ENCODE peak calls at places on chromosomes 1 and 21, in six cellular contexts. S is GM23248, H is astrocyte of the spinal cord, P is lower leg skin, J is GM06990, K is AG04450. O is an unnamed sample.

GRCh38 chr1:223761416-223761815 is 49.1 kb downstream of the CAPN2 start:
- DNase-seq in P (peak; percentile 15), S (no peak), J (no peak), H (no peak), K (no peak), O (no peak)

GRCh38 chr1:154453155-154453554 is 48.0 kb downstream of the IL6R start:
- DNase-seq in K (no peak), H (no peak), P (no peak), S (peak; percentile 62), J (no peak), O (no peak)

GRCh38 chr1:183873642-183874041 is 68.7 kb downstream of the RGL1 start:
- DNase-seq in S (no peak), H (no peak), J (peak; percentile 15), K (no peak), P (no peak), O (no peak)

GRCh38 chr1:32521165-32521564 is 18.1 kb upstream of the ZBTB8A start:
- DNase-seq in S (no peak), H (no peak), J (peak; percentile 32), P (no peak), K (no peak), O (no peak)

GRCh38 chr1:61569212-61569621 is 155.7 kb downstream of the TM2D1 start:
- DNase-seq in P (no peak), K (no peak), H (no peak), J (no peak), S (no peak), O (no peak)

GRCh38 chr1:181318858-181319235 is 164.5 kb upstream of the CACNA1E start:
- DNase-seq in J (no peak), S (peak; percentile 70), H (no peak), K (no peak), P (no peak), O (no peak)

GRCh38 chr1:8800416-8800815 is 17.0 kb downstream of the RERE start:
- DNase-seq in S (no peak), H (no peak), P (peak; percentile 20), K (no peak), J (no peak), O (no peak)

GRCh38 chr1:20123696-20124450 is 4.5 kb upstream of the PLA2G2D start:
- DNase-seq in K (no peak), P (no peak), H (peak; percentile 27), J (no peak), S (no peak), O (no peak)

GRCh38 chr1:180816132-180816531 is 96.6 kb upstream of the KIAA1614 start:
- DNase-seq in S (no peak), K (no peak), J (no peak), H (no peak), P (no peak), O (no peak)

GRCh38 chr1:248618878-248619277 is 16.0 kb downstream of the OR2T11 start:
- DNase-seq in P (no peak), S (peak; percentile 76), J (no peak), K (no peak), H (no peak), O (peak; percentile 4)

GRCh38 chr21:38598413-38598812 is 100.1 kb upstream of the ERG start:
- DNase-seq in P (no peak), S (no peak), J (no peak), H (no peak), K (no peak), O (no peak)

GRCh38 chr1:26044414-26044813 is 1.5 kb downstream of the SLC30A2 start:
- DNase-seq in P (no peak), H (no peak), S (no peak), K (no peak), J (no peak), O (no peak)

GRCh38 chr1:246176126-246177024 is 330.7 kb downstream of the SMYD3 start:
- DNase-seq in P (no peak), S (no peak), H (no peak), J (no peak), K (peak; percentile 8), O (no peak)

GRCh38 chr1:22487781-22488180 is 36.1 kb downstream of the ZBTB40 start:
- DNase-seq in S (no peak), P (no peak), K (no peak), J (no peak), H (no peak), O (no peak)

GRCh38 chr1:110673197-110673701 is 1.5 kb downstream of the KCNA3 start:
- DNase-seq in S (no peak), J (peak; percentile 22), H (no peak), P (no peak), K (no peak), O (no peak)

GRCh38 chr1:29121951-29122661 is 1.6 kb downstream of the TMEM200B start:
- DNase-seq in P (peak; percentile 89), H (peak; percentile 64), S (peak; percentile 59), K (no peak), J (no peak), O (no peak)

GRCh38 chr1:29120955-29121485 is 2.7 kb downstream of the TMEM200B start:
- DNase-seq in K (no peak), J (peak; percentile 69), P (no peak), S (peak; percentile 80), H (peak; percentile 38), O (no peak)

GRCh38 chr1:29122662-29122986 is 1.1 kb downstream of the TMEM200B start:
- DNase-seq in P (peak; percentile 95), J (no peak), K (peak; percentile 43), S (peak; percentile 96), H (peak; percentile 83), O (peak; percentile 57)

GRCh38 chr1:29120367-29120766 is 3.3 kb downstream of the TMEM200B start:
- DNase-seq in P (no peak), S (no peak), H (no peak), K (no peak), J (no peak), O (no peak)

GRCh38 chr1:29121516-29121937 is 2.2 kb downstream of the TMEM200B start:
- DNase-seq in P (no peak), K (no peak), S (peak; percentile 46), H (peak; percentile 6), J (no peak), O (no peak)
- H3K4me3 ChIP-seq in P (peak overlapping the region; percentile 48), K (peak overlapping the region; percentile 68), S (peak overlapping the region; percentile 74), H (peak overlapping the region; percentile 63), J (no peak overlapping the region), O (peak overlapping the region; percentile 83)

GRCh38 chr1:239717097-239718051 is 331.0 kb downstream of the CHRM3 start:
- DNase-seq in J (no peak), P (no peak), H (no peak), K (no peak), S (no peak), O (no peak)
- H3K4me3 ChIP-seq in J (no peak overlapping the region), P (no peak overlapping the region), H (no peak overlapping the region), K (no peak overlapping the region), S (no peak overlapping the region), O (no peak overlapping the region)

GRCh38 chr1:170929412-170929834 is 5.9 kb upstream of the MROH9 start:
- DNase-seq in K (no peak), P (no peak), J (no peak), H (no peak), S (peak; percentile 76), O (peak; percentile 35)

GRCh38 chr1:170929835-170930554 is 5.3 kb upstream of the MROH9 start:
- DNase-seq in K (peak; percentile 33), P (no peak), S (peak; percentile 82), J (peak; percentile 6), H (peak; percentile 66), O (peak; percentile 45)

GRCh38 chr1:170931650-170932049 is 3.7 kb upstream of the MROH9 start:
- DNase-seq in S (no peak), P (no peak), J (no peak), K (no peak), H (no peak), O (no peak)

GRCh38 chr1:170935231-170935630 is at the start of gene MROH9:
- DNase-seq in K (no peak), S (no peak), H (no peak), J (no peak), P (no peak), O (no peak)

GRCh38 chr1:170932236-170932635 is 3.1 kb upstream of the MROH9 start:
- DNase-seq in H (no peak), S (no peak), J (peak; percentile 26), P (no peak), K (no peak), O (no peak)
- H3K4me3 ChIP-seq in H (no peak overlapping the region), S (no peak overlapping the region), J (no peak overlapping the region), P (no peak overlapping the region), K (no peak overlapping the region), O (no peak overlapping the region)

DNA sequence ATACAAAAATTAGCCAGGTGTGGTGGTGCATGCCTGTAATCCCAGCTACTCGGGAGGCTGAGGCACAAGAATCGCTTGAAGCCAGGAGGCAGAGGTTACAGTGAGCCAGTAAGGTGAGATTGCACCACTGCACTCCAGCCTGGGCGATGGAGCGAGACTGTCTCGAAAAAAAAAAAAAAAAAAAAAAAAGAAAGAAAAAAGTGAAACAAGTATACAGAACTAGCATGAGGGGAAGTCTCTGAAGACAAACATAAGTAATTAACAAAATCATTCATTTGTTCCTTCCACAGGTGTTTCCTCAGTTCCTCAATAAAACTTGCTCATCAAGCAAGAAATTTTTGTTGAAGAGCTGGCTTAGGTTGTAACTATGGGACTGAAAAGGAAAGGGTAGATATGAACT is 52.2 kb upstream of the CNN3 start:
- DNase-seq in J (no peak), P (no peak), S (no peak), H (no peak), K (no peak), O (no peak)
- H3K4me3 ChIP-seq in J (no peak overlapping the region), P (no peak overlapping the region), S (no peak overlapping the region), H (no peak overlapping the region), K (no peak overlapping the region), O (no peak overlapping the region)

GRCh38 chr1:225577243-225577642 is 75.7 kb downstream of the ENAH start:
- DNase-seq in P (no peak), H (no peak), K (peak; percentile 6), J (no peak), S (no peak), O (no peak)

GRCh38 chr1:225580180-225581099 is 72.5 kb downstream of the ENAH start:
- DNase-seq in S (no peak), H (no peak), P (no peak), K (no peak), J (no peak), O (no peak)

GRCh38 chr1:225578247-225578646 is 74.7 kb downstream of the ENAH start:
- DNase-seq in S (peak; percentile 33), J (no peak), H (no peak), K (no peak), P (no peak), O (no peak)

GRCh38 chr1:225581193-225581592 is 71.7 kb downstream of the ENAH start:
- DNase-seq in S (no peak), J (no peak), H (no peak), P (no peak), K (no peak), O (no peak)
- H3K4me3 ChIP-seq in S (no peak overlapping the region), J (no peak overlapping the region), H (no peak overlapping the region), P (no peak overlapping the region), K (no peak overlapping the region), O (no peak overlapping the region)